ENCODE peak calls at places on chromosomes 13 and 19, in five cellular contexts. J is pancreas, X is IMR-90, S is heart left ventricle, A is GM23248. T is an unnamed sample.

GRCh38 chr13:67147257-67148218 is 82.6 kb downstream of the PCDH9 start:
- DNase-seq in J (no peak), X (peak), S (no peak), A (peak), T (no peak)

GRCh38 chr13:110590577-110590976 is 24.8 kb upstream of the NAXD start:
- DNase-seq in J (no peak), X (no peak), S (no peak), A (no peak), T (no peak)

GRCh38 chr19:41223431-41224234 is 4.6 kb downstream of the AXL start:
- DNase-seq in J (no peak), X (peak), S (peak), A (peak), T (peak)

GRCh38 chr13:105957769-105958438 is 577.6 kb downstream of the EFNB2 start:
- DNase-seq in J (no peak), X (no peak), S (no peak), A (no peak), T (no peak)

GRCh38 chr13:106152047-106152446 is 383.4 kb downstream of the EFNB2 start:
- DNase-seq in J (no peak), X (no peak), S (no peak), A (no peak), T (no peak)

GRCh38 chr13:51207881-51208280 is 14.3 kb upstream of the FAM124A start:
- DNase-seq in J (no peak), X (no peak), S (no peak), A (no peak), T (no peak)

GRCh38 chr13:76729690-76730089 is 156.5 kb downstream of the KCTD12 start:
- DNase-seq in J (no peak), X (no peak), S (no peak), A (no peak), T (no peak)

GRCh38 chr13:71274923-71275593 is 591.9 kb downstream of the DACH1 start:
- DNase-seq in J (no peak), X (no peak), S (no peak), A (no peak), T (no peak)

GRCh38 chr19:29942404-29943261 is 594 bp downstream of the URI1 start:
- DNase-seq in J (peak), X (no peak), S (peak), A (peak), T (peak)

GRCh38 chr19:32349724-32350475 is 4.5 kb downstream of the ZNF507 start:
- DNase-seq in J (no peak), X (peak), S (no peak), A (peak), T (no peak)

GRCh38 chr19:22945560-22945959 is 57.4 kb downstream of the ZNF728 start:
- DNase-seq in J (no peak), X (peak), S (no peak), A (peak), T (no peak)

GRCh38 chr13:20772401-20773131 is 1.2 kb downstream of the EEF1AKMT1 start:
- DNase-seq in J (no peak), X (peak), S (no peak), A (peak), T (no peak)
- H3K27ac ChIP-seq in J (peak), X (no peak), S (peak), A (peak), T (peak)

GRCh38 chr19:5985098-5985783 is 7.3 kb upstream of the RANBP3 start:
- DNase-seq in J (no peak), X (peak), S (no peak), A (peak), T (no peak)

GRCh38 chr19:5988520-5989387 is 10.8 kb upstream of the RANBP3 start:
- DNase-seq in J (no peak), X (peak), S (no peak), A (no peak), T (no peak)

GRCh38 chr19:5978606-5979552 is 939 bp upstream of the RANBP3 start:
- DNase-seq in J (no peak), X (no peak), S (no peak), A (no peak), T (no peak)

GRCh38 chr19:5987077-5987818 is 9.3 kb upstream of the RANBP3 start:
- DNase-seq in J (peak), X (peak), S (no peak), A (peak), T (peak)

DNA sequence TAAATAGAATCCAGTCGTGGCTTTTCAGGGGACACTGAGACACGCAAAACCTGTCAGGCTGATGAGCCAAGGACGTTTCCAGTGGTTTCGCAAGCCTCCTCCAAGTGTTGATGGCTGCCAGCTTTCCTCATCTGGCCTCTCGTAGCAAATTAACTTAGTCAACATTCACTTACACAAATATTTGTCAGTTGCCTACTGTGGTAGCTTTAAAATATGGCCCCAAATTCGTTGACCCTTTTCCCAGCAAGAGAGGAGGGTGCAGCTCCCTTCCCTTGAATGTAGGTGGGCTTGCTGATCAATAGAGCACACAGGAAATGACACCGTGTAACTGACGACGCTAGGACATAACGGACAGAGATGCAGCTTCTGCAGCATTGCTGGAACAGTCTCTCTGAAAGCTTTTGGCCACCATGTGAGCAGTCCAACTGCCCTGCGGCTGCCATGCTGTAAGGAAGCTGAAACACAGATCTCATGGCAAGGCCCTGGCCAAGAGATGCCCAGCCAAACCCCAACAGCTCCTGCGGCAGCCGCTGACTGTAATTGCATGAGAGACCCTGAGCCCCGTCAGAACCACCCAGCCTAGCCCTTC is 5.5 kb upstream of the RANBP3 start:
- DNase-seq in J (no peak), X (no peak), S (no peak), A (peak), T (no peak)
- H3K27ac ChIP-seq in J (no peak), X (no peak), S (no peak), A (peak), T (no peak)

DNA sequence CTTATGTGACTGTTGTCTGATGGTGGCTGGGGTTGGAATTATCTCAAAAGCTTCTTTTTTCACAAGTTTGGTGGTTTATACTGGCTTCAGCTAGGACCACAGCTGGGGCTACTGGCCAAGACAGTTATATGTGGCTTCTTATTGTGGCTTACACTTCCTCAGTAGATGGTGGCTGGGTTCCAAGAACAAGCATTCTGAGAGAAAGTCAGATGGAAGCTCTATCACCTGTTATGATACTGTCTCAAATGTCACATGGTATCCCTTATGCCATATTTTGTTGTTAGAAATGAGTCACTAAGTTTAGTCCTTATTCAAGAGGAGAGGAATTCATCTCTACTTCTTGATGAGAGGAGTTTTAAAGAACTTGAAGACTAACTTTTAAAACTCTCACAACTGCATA is 41.6 kb downstream of the NDFIP2 start:
- DNase-seq in J (no peak), X (peak), S (no peak), A (peak), T (no peak)
- H3K27ac ChIP-seq in J (no peak), X (no peak), S (no peak), A (no peak), T (peak)

DNA sequence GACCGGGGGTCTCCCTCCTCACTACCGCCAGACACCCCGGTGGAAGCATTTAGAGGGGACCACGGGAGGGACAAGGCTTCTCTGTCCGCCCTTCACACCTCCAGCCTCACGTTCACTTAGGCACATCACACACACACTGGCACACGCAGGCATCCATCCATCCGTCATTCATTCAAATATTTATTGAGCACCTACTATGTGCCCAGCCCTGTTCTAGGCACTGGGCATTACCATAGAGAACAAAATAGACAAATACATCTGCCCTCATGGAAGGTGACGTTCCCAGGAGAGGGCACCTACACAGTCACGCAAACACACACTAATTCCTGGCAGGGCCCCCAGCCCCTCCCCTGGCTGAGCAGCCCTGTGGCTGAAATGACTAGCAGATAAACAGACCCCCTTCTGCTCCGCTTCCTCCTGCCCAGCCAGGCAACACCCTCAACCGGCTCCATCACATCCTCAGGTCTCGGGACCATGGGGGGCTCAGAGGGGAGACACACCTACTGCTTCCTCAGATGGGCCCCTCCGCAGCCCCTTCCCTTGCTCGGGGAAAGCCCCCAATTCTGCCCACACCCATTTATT is 3.7 kb upstream of the NOP53 start:
- DNase-seq in J (peak), X (no peak), S (no peak), A (peak), T (no peak)
- H3K27ac ChIP-seq in J (peak), X (peak), S (peak), A (peak), T (peak)

GRCh38 chr13:91361755-91362271 is 14.3 kb downstream of the MIR17HG start:
- DNase-seq in J (no peak), X (no peak), S (no peak), A (no peak), T (no peak)
- H3K27ac ChIP-seq in J (no peak), X (no peak), S (no peak), A (no peak), T (no peak)

DNA sequence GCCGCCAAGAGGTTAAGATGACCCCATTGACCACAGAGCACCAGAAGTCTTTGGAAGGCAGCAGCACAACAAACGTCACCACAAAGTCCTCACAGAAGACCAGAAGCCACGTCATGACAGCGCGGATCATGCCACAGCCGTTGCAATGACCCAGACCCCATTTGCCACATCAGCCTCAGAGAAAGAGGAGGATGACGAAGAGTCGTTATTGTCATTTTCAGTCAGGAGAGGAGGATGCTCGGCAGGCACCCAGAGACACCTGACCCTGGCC is 29.6 kb upstream of the CD33 start:
- DNase-seq in J (no peak), X (no peak), S (no peak), A (no peak), T (no peak)
- H3K27ac ChIP-seq in J (no peak), X (no peak), S (no peak), A (no peak), T (no peak)

GRCh38 chr13:87355451-87355850 is 315.7 kb upstream of the SLITRK5 start:
- DNase-seq in J (no peak), X (no peak), S (no peak), A (peak), T (no peak)
- H3K27ac ChIP-seq in J (no peak), X (no peak), S (no peak), A (no peak), T (no peak)

DNA sequence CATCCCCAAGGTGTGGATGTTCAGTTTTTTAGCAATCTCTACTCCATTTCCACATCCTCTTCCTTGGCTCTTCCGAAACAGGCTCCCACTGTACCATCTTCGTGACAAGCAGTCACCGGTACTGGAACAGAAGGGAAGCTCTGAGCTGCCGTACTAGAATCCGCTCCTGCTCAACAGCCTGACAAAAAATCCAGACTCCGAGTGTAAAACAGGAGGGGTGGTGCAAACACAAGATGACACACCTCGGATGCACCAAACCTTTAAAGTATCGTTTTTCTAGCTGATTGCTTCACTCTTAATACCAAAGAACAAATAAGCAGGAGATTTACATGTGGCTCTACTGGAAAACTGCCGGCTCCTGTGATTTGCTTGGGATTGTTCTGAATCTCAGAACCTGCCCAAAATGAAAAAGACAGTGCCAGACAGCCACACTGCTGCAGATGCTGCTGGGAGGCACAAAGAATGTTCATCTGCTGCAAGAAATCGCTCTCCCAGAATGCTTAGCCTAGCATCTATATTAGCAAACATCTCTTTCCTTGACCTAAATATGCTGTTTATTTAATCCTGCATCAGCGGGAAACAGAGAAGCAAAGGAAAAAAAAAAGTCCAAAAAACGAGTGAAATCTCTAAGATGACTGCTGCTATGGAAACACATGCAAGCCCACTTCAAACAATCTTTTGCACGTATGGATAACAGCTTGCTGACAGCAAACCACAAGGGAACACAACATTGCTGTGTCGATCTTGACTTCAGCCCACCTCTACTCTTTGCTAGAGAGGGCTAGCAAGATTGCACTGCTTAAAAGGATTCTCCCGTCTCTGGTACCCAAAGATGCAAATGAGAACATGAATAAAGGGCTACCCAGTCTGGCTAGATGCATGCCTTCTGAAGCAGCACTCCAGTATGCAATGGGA is 38.0 kb upstream of the DOCK9 start:
- DNase-seq in J (no peak), X (no peak), S (no peak), A (peak), T (no peak)
- H3K27ac ChIP-seq in J (no peak), X (no peak), S (no peak), A (no peak), T (no peak)